ENCODE peak calls at places on chromosomes 13 and 19, in eight cellular contexts. H, E, P, R, L, X, G and M are unnamed samples.

GRCh38 chr13:37878921-37879320 is 9.3 kb upstream of the TRPC4 start:
- DNase-seq in G (no peak), R (peak), H (no peak), L (no peak), P (no peak), E (no peak), X (no peak), M (no peak)

GRCh38 chr19:14650161-14650560 is 24.5 kb downstream of the ADGRE3 start:
- DNase-seq in P (no peak), E (no peak), G (no peak), H (no peak), L (no peak), X (no peak), R (no peak), M (no peak)

GRCh38 chr19:48373567-48373966 is 9.4 kb downstream of the SYNGR4 start:
- DNase-seq in P (no peak), X (no peak), E (no peak), L (no peak), H (no peak), R (no peak), G (no peak), M (no peak)

GRCh38 chr19:51607920-51608562 is 22.2 kb downstream of the SIGLEC5 start:
- DNase-seq in E (no peak), P (no peak), R (peak), L (peak), G (peak), H (peak), X (peak), M (peak)

GRCh38 chr19:46660008-46660517 is 919 bp downstream of the DACT3 start:
- DNase-seq in G (no peak), E (no peak), R (no peak), X (no peak), H (peak), L (no peak), P (no peak), M (peak)

GRCh38 chr13:108155185-108156106 is 59.9 kb downstream of the LIG4 start:
- DNase-seq in X (peak), L (peak), P (no peak), R (peak), G (peak), E (peak), H (peak), M (peak)

GRCh38 chr19:17996826-17997316 is 11.1 kb upstream of the ARRDC2 start:
- DNase-seq in L (peak), G (peak), H (peak), R (peak), P (no peak), E (peak), X (peak), M (peak)

GRCh38 chr13:72896869-72897268 is 114.9 kb downstream of the PIBF1 start:
- DNase-seq in R (no peak), P (no peak), L (no peak), G (no peak), H (no peak), X (no peak), E (no peak), M (no peak)

GRCh38 chr13:85528578-85529215 is 270.5 kb downstream of the SLITRK6 start:
- DNase-seq in P (no peak), G (no peak), H (no peak), R (peak), X (no peak), E (no peak), L (no peak), M (no peak)

GRCh38 chr19:28868836-28869235 is 344.1 kb downstream of the UQCRFS1 start:
- DNase-seq in P (no peak), G (no peak), X (no peak), E (no peak), R (no peak), L (no peak), H (no peak), M (no peak)

GRCh38 chr13:103510007-103510406 is 443.8 kb upstream of the SLC10A2 start:
- DNase-seq in G (no peak), R (no peak), E (no peak), L (no peak), P (no peak), X (no peak), H (no peak), M (no peak)

GRCh38 chr19:6457958-6458694 is 1.5 kb downstream of the SLC25A23 start:
- DNase-seq in X (no peak), E (no peak), P (no peak), G (no peak), H (no peak), R (no peak), L (no peak), M (no peak)

GRCh38 chr19:46015961-46016425 is 6.9 kb downstream of the PGLYRP1 start:
- DNase-seq in H (no peak), E (no peak), G (no peak), P (no peak), X (no peak), L (no peak), R (no peak), M (no peak)

GRCh38 chr13:106286811-106287210 is 248.7 kb downstream of the EFNB2 start:
- DNase-seq in E (no peak), G (no peak), L (no peak), X (no peak), H (no peak), P (no peak), R (no peak), M (no peak)

GRCh38 chr19:33066543-33066942 is 1.9 kb upstream of the RHPN2 start:
- DNase-seq in P (no peak), E (no peak), G (no peak), H (no peak), R (no peak), L (no peak), X (no peak), M (no peak)

GRCh38 chr19:47587295-47587694 is 14.3 kb upstream of the ZNF541 start:
- DNase-seq in R (peak), P (no peak), G (no peak), L (no peak), H (no peak), X (no peak), E (no peak), M (no peak)

GRCh38 chr13:114339779-114340534 is 25.7 kb downstream of the CHAMP1 start:
- DNase-seq in R (peak), P (no peak), G (peak), L (peak), E (peak), X (no peak), H (peak), M (no peak)

GRCh38 chr19:5933391-5933998 is 19.4 kb downstream of the CAPS start:
- DNase-seq in L (no peak), G (no peak), P (no peak), E (no peak), X (no peak), R (no peak), H (no peak), M (no peak)

GRCh38 chr13:42894765-42895181 is 97.3 kb downstream of the EPSTI1 start:
- DNase-seq in R (peak), G (no peak), H (no peak), X (no peak), E (peak), P (no peak), L (no peak), M (no peak)

GRCh38 chr19:4795400-4795799 is 3.9 kb downstream of the FEM1A start:
- DNase-seq in H (no peak), E (no peak), L (no peak), G (no peak), P (no peak), R (no peak), X (no peak), M (no peak)

GRCh38 chr19:40756502-40757110 is 5.6 kb downstream of the SNRPA start:
- DNase-seq in E (no peak), R (no peak), G (no peak), P (no peak), X (no peak), H (no peak), L (no peak), M (no peak)

GRCh38 chr13:98310485-98311199 is 133.6 kb upstream of the RNF113B start:
- DNase-seq in E (no peak), P (no peak), X (no peak), G (no peak), H (no peak), R (no peak), L (no peak), M (no peak)

GRCh38 chr13:75316427-75316826 is 165.5 kb downstream of the TBC1D4 start:
- DNase-seq in G (no peak), L (no peak), H (no peak), R (peak), E (no peak), P (no peak), X (no peak), M (no peak)

GRCh38 chr19:36573948-36574726 is 1.0 kb upstream of the ZNF529 start:
- DNase-seq in G (no peak), E (no peak), P (no peak), H (no peak), L (peak), R (no peak), X (no peak), M (no peak)

GRCh38 chr19:46745521-46746280 is at the start of gene FKRP:
- DNase-seq in P (no peak), R (no peak), L (no peak), X (no peak), E (no peak), G (peak), H (peak), M (peak)

GRCh38 chr19:16894080-16894479 is 5.3 kb downstream of the F2RL3 start:
- DNase-seq in L (no peak), E (peak), P (no peak), X (no peak), G (no peak), R (no peak), H (no peak), M (no peak)

GRCh38 chr19:9018163-9018875 is 8.1 kb upstream of the MUC16 start:
- DNase-seq in R (no peak), L (no peak), G (no peak), E (no peak), H (peak), P (no peak), X (no peak), M (no peak)

GRCh38 chr19:16367269-16367683 is 42.6 kb downstream of the KLF2 start:
- DNase-seq in G (no peak), H (peak), R (no peak), L (no peak), E (no peak), X (no peak), P (no peak), M (no peak)

GRCh38 chr13:64410654-64411053 is 2819.5 kb downstream of the PCDH9 start:
- DNase-seq in G (no peak), H (no peak), E (no peak), R (no peak), L (no peak), X (no peak), P (no peak), M (no peak)

GRCh38 chr13:77492982-77493381 is 42.5 kb upstream of the SCEL start:
- DNase-seq in X (no peak), P (no peak), E (peak), R (peak), G (no peak), H (no peak), L (peak), M (no peak)

GRCh38 chr19:58562126-58563033 is 4.0 kb upstream of the UBE2M start:
- DNase-seq in X (no peak), R (peak), G (no peak), E (no peak), H (peak), L (no peak), P (no peak), M (no peak)

GRCh38 chr19:7888826-7889217 is 512 bp downstream of the LRRC8E start:
- DNase-seq in L (no peak), P (no peak), G (no peak), E (no peak), H (no peak), X (no peak), R (no peak), M (no peak)

GRCh38 chr19:53898680-53899341 is 10.3 kb upstream of the CACNG7 start:
- DNase-seq in E (no peak), H (no peak), L (peak), P (no peak), X (no peak), R (no peak), G (no peak), M (no peak)

GRCh38 chr19:44552324-44552723 is 22.8 kb upstream of the CEACAM20 start:
- DNase-seq in X (no peak), G (no peak), H (no peak), L (peak), E (no peak), R (peak), P (no peak), M (no peak)